ENCODE peak calls at places on chromosomes 7 and 10, in ten cellular contexts. One of them, this sample, is unnamed.
A peak's percentile ranks its signal among the peaks of the same experiment; 100 is the strongest.

GRCh38 chr7:38744746-38745145 is 113.6 kb upstream of the AMPH start:
- DNase-seq in A549: no peak
- DNase-seq in neural progenitor cell: no peak
- DNase-seq in lung: no peak
- DNase-seq in pancreas: no peak
- DNase-seq in effector memory CD4-positive, alpha-beta T cell: no peak
- DNase-seq in keratinocyte: peak; percentile 35
- DNase-seq in sigmoid colon: no peak
- DNase-seq in GM23248: peak; percentile 84
- DNase-seq in stomach: no peak
- DNase-seq in this sample: no peak

GRCh38 chr7:148214101-148214500 is 376.5 kb upstream of the C7orf33 start:
- DNase-seq in A549: no peak
- DNase-seq in neural progenitor cell: no peak
- DNase-seq in lung: no peak
- DNase-seq in pancreas: no peak
- DNase-seq in effector memory CD4-positive, alpha-beta T cell: no peak
- DNase-seq in keratinocyte: no peak
- DNase-seq in sigmoid colon: no peak
- DNase-seq in GM23248: no peak
- DNase-seq in stomach: no peak
- DNase-seq in this sample: no peak

GRCh38 chr7:34320926-34321609 is 336.9 kb upstream of the NPSR1 start:
- DNase-seq in A549: peak; percentile 78
- DNase-seq in neural progenitor cell: peak; percentile 79
- DNase-seq in lung: peak; percentile 56
- DNase-seq in pancreas: peak; percentile 33
- DNase-seq in effector memory CD4-positive, alpha-beta T cell: peak; percentile 11
- DNase-seq in keratinocyte: peak; percentile 33
- DNase-seq in sigmoid colon: no peak
- DNase-seq in GM23248: peak; percentile 80
- DNase-seq in stomach: peak; percentile 59
- DNase-seq in this sample: peak; percentile 75

GRCh38 chr10:34469446-34469845 is 345.6 kb downstream of the PARD3 start:
- DNase-seq in A549: no peak
- DNase-seq in neural progenitor cell: no peak
- DNase-seq in lung: no peak
- DNase-seq in pancreas: no peak
- DNase-seq in effector memory CD4-positive, alpha-beta T cell: no peak
- DNase-seq in keratinocyte: no peak
- DNase-seq in sigmoid colon: no peak
- DNase-seq in GM23248: no peak
- DNase-seq in stomach: no peak
- DNase-seq in this sample: no peak

GRCh38 chr10:767211-767610 is 77.7 kb upstream of the DIP2C start:
- DNase-seq in A549: no peak
- DNase-seq in neural progenitor cell: no peak
- DNase-seq in lung: no peak
- DNase-seq in pancreas: peak; percentile 72
- DNase-seq in effector memory CD4-positive, alpha-beta T cell: no peak
- DNase-seq in keratinocyte: no peak
- DNase-seq in sigmoid colon: no peak
- DNase-seq in GM23248: no peak
- DNase-seq in stomach: no peak
- DNase-seq in this sample: no peak

GRCh38 chr7:139588632-139589031 is 65.1 kb downstream of the CLEC2L start:
- DNase-seq in A549: no peak
- DNase-seq in neural progenitor cell: peak; percentile 21
- DNase-seq in lung: no peak
- DNase-seq in pancreas: no peak
- DNase-seq in effector memory CD4-positive, alpha-beta T cell: no peak
- DNase-seq in keratinocyte: no peak
- DNase-seq in sigmoid colon: peak; percentile 74
- DNase-seq in GM23248: peak; percentile 58
- DNase-seq in stomach: peak; percentile 20
- DNase-seq in this sample: peak; percentile 91

GRCh38 chr10:79938728-79939380 is 10.1 kb downstream of the SFTPD start:
- DNase-seq in A549: no peak
- DNase-seq in neural progenitor cell: no peak
- DNase-seq in lung: peak; percentile 44
- DNase-seq in pancreas: no peak
- DNase-seq in effector memory CD4-positive, alpha-beta T cell: no peak
- DNase-seq in keratinocyte: no peak
- DNase-seq in sigmoid colon: peak; percentile 76
- DNase-seq in GM23248: no peak
- DNase-seq in stomach: no peak
- DNase-seq in this sample: no peak

GRCh38 chr7:141133646-141134045 is 59.8 kb downstream of the TMEM178B start:
- DNase-seq in A549: no peak
- DNase-seq in neural progenitor cell: no peak
- DNase-seq in lung: no peak
- DNase-seq in pancreas: no peak
- DNase-seq in effector memory CD4-positive, alpha-beta T cell: no peak
- DNase-seq in keratinocyte: no peak
- DNase-seq in sigmoid colon: no peak
- DNase-seq in GM23248: no peak
- DNase-seq in stomach: no peak
- DNase-seq in this sample: no peak

GRCh38 chr7:149494738-149495368 is 2.8 kb downstream of the ZNF746 start:
- DNase-seq in A549: peak; percentile 66
- DNase-seq in neural progenitor cell: no peak
- DNase-seq in lung: no peak
- DNase-seq in pancreas: no peak
- DNase-seq in effector memory CD4-positive, alpha-beta T cell: no peak
- DNase-seq in keratinocyte: no peak
- DNase-seq in sigmoid colon: no peak
- DNase-seq in GM23248: peak; percentile 40
- DNase-seq in stomach: no peak
- DNase-seq in this sample: no peak

DNA sequence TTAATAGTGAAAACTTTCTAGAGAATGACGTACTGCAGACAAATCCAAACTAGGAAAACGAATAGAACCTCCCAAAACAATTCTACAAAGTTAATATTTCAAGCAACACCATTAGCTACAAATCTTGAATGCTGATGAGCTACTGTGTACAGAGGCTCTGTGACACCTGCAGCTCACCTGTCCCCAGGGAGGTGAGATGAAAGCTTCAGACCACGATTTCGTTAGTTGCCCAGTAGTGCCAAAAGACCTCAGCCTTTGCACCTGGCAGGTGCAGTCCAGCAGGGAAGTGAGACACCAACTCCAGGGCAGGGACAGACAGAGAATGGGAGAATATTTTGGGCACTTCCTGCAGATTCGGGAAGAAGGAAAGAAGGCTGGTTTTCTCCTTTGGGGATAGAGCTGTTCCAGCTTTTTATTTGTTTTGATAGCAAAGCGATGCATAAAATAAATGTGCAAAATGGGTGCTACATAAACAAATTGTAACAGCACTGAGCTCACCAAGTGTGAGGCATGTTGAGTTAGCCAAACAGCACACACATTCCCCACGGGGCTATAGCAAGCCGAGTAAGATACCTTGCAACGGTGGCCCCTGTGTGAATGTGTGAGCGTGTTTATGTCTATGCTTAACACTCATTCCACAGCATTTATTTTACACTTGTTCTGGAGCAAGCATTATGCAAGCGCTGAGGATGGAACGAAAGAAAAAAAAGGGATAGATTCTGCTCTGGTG is 1024.8 kb upstream of the AUTS2 start:
- DNase-seq in A549: no peak
- DNase-seq in neural progenitor cell: no peak
- DNase-seq in lung: no peak
- DNase-seq in pancreas: no peak
- DNase-seq in effector memory CD4-positive, alpha-beta T cell: no peak
- DNase-seq in keratinocyte: no peak
- DNase-seq in sigmoid colon: no peak
- DNase-seq in GM23248: no peak
- DNase-seq in stomach: no peak
- DNase-seq in this sample: no peak
- H3K27ac ChIP-seq in A549: no peak overlapping the region
- H3K27ac ChIP-seq in neural progenitor cell: no peak overlapping the region
- H3K27ac ChIP-seq in lung: no peak overlapping the region
- H3K27ac ChIP-seq in pancreas: no peak overlapping the region
- H3K27ac ChIP-seq in effector memory CD4-positive, alpha-beta T cell: no peak overlapping the region
- H3K27ac ChIP-seq in keratinocyte: no peak overlapping the region
- H3K27ac ChIP-seq in sigmoid colon: no peak overlapping the region
- H3K27ac ChIP-seq in GM23248: no peak overlapping the region
- H3K27ac ChIP-seq in stomach: no peak overlapping the region
- H3K27ac ChIP-seq in this sample: no peak overlapping the region

DNA sequence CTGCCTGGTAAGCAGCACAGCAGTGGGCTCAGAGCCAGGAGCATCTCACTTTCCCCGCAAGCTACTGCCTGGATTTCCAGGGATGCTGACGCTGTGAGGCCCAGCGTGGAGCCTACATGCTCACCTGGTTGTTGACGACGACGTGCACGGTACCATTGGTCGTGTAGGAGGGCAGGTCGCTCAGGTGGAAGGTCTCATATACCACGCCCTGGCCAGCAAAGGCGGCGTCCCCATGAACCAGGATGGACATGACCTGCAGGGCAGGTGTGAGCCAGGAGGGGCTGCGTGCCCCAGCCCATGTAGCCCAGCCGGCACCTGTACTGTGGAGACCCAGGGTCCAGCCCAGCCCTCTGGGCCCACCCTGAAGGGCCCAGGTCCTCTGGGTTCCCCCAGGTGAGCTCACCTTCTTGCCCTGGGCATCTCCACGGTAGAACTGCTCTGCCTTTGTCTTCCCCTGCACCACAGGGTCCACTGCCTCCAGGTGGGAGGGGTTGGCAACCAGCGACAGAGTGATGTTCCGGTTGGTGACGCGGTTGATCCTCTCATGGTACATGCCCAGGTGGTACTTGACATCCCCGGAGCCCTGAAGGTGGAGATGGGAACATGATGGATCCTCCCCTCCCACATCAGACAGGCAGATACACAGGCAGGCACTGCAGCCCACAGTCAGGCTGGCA is 15.4 kb downstream of the OGDHL start:
- DNase-seq in A549: no peak
- DNase-seq in neural progenitor cell: no peak
- DNase-seq in lung: no peak
- DNase-seq in pancreas: no peak
- DNase-seq in effector memory CD4-positive, alpha-beta T cell: no peak
- DNase-seq in keratinocyte: no peak
- DNase-seq in sigmoid colon: no peak
- DNase-seq in GM23248: no peak
- DNase-seq in stomach: peak; percentile 17
- DNase-seq in this sample: no peak
- H3K4me3 ChIP-seq in A549: no peak overlapping the region
- H3K4me3 ChIP-seq in neural progenitor cell: no peak overlapping the region
- H3K4me3 ChIP-seq in lung: no peak overlapping the region
- H3K4me3 ChIP-seq in pancreas: no peak overlapping the region
- H3K4me3 ChIP-seq in effector memory CD4-positive, alpha-beta T cell: no peak overlapping the region
- H3K4me3 ChIP-seq in keratinocyte: no peak overlapping the region
- H3K4me3 ChIP-seq in sigmoid colon: no peak overlapping the region
- H3K4me3 ChIP-seq in GM23248: no peak overlapping the region
- H3K4me3 ChIP-seq in stomach: no peak overlapping the region
- H3K4me3 ChIP-seq in this sample: no peak overlapping the region

GRCh38 chr7:69428089-69428488 is 170.2 kb upstream of the AUTS2 start:
- DNase-seq in A549: no peak
- DNase-seq in neural progenitor cell: no peak
- DNase-seq in lung: no peak
- DNase-seq in pancreas: no peak
- DNase-seq in effector memory CD4-positive, alpha-beta T cell: no peak
- DNase-seq in keratinocyte: no peak
- DNase-seq in sigmoid colon: no peak
- DNase-seq in GM23248: no peak
- DNase-seq in stomach: no peak
- DNase-seq in this sample: no peak
- H3K27ac ChIP-seq in A549: no peak overlapping the region
- H3K27ac ChIP-seq in neural progenitor cell: no peak overlapping the region
- H3K27ac ChIP-seq in lung: no peak overlapping the region
- H3K27ac ChIP-seq in pancreas: no peak overlapping the region
- H3K27ac ChIP-seq in effector memory CD4-positive, alpha-beta T cell: no peak overlapping the region
- H3K27ac ChIP-seq in keratinocyte: no peak overlapping the region
- H3K27ac ChIP-seq in sigmoid colon: no peak overlapping the region
- H3K27ac ChIP-seq in GM23248: no peak overlapping the region
- H3K27ac ChIP-seq in stomach: no peak overlapping the region
- H3K27ac ChIP-seq in this sample: no peak overlapping the region

GRCh38 chr7:93145324-93145723 is 2.9 kb downstream of the SAMD9L start:
- DNase-seq in A549: no peak
- DNase-seq in neural progenitor cell: no peak
- DNase-seq in lung: no peak
- DNase-seq in pancreas: no peak
- DNase-seq in effector memory CD4-positive, alpha-beta T cell: no peak
- DNase-seq in keratinocyte: no peak
- DNase-seq in sigmoid colon: no peak
- DNase-seq in GM23248: no peak
- DNase-seq in stomach: no peak
- DNase-seq in this sample: no peak

GRCh38 chr7:93146036-93146435 is 2.1 kb downstream of the SAMD9L start:
- DNase-seq in A549: no peak
- DNase-seq in neural progenitor cell: peak; percentile 20
- DNase-seq in lung: no peak
- DNase-seq in pancreas: no peak
- DNase-seq in effector memory CD4-positive, alpha-beta T cell: no peak
- DNase-seq in keratinocyte: no peak
- DNase-seq in sigmoid colon: no peak
- DNase-seq in GM23248: no peak
- DNase-seq in stomach: no peak
- DNase-seq in this sample: no peak

GRCh38 chr7:93148135-93148534 is at the start of gene SAMD9L:
- DNase-seq in A549: peak; percentile 4
- DNase-seq in neural progenitor cell: no peak
- DNase-seq in lung: no peak
- DNase-seq in pancreas: no peak
- DNase-seq in effector memory CD4-positive, alpha-beta T cell: no peak
- DNase-seq in keratinocyte: no peak
- DNase-seq in sigmoid colon: no peak
- DNase-seq in GM23248: peak; percentile 56
- DNase-seq in stomach: no peak
- DNase-seq in this sample: no peak

GRCh38 chr7:93147358-93147757 is 827 bp downstream of the SAMD9L start:
- DNase-seq in A549: peak; percentile 11
- DNase-seq in neural progenitor cell: no peak
- DNase-seq in lung: peak; percentile 42
- DNase-seq in pancreas: no peak
- DNase-seq in effector memory CD4-positive, alpha-beta T cell: peak; percentile 17
- DNase-seq in keratinocyte: no peak
- DNase-seq in sigmoid colon: peak; percentile 55
- DNase-seq in GM23248: peak; percentile 75
- DNase-seq in stomach: peak; percentile 27
- DNase-seq in this sample: peak; percentile 43

DNA sequence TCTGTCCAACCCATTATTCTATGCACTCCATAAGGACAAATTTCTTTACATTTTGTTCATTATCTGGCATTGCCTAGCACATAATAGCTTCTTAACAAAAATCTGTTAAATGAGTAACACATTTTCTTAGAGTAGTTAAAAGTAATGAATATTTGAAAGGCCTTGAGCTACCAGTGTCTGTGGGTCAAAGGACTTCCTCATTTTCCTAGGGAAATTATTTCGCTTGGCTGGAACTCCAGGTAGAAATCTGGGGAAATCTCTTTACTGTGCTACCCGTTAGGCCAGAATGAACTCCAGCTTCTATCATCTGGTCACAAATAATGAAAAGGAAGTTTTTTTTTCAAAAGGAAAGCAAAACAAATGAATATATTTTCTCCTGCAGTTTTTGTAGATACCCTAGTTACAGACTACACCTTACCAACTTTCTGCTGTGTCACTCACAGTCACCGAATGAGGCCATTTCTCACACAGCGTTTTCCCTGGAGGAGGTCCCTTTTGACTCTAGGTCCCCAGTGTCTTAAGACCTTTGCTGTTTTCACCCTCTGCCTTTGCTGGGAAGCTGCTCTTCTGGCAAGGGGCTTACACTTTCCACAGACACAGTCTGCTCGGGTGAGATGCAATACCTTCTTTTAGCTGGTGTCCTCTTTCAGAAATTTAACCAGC is 1.6 kb downstream of the SAMD9L start:
- DNase-seq in A549: no peak
- DNase-seq in neural progenitor cell: no peak
- DNase-seq in lung: no peak
- DNase-seq in pancreas: no peak
- DNase-seq in effector memory CD4-positive, alpha-beta T cell: no peak
- DNase-seq in keratinocyte: no peak
- DNase-seq in sigmoid colon: no peak
- DNase-seq in GM23248: peak; percentile 28
- DNase-seq in stomach: no peak
- DNase-seq in this sample: no peak
- H3K4me3 ChIP-seq in A549: no peak overlapping the region
- H3K4me3 ChIP-seq in neural progenitor cell: no peak overlapping the region
- H3K4me3 ChIP-seq in lung: no peak overlapping the region
- H3K4me3 ChIP-seq in pancreas: no peak overlapping the region
- H3K4me3 ChIP-seq in effector memory CD4-positive, alpha-beta T cell: peak overlapping the region; percentile 62
- H3K4me3 ChIP-seq in keratinocyte: no peak overlapping the region
- H3K4me3 ChIP-seq in sigmoid colon: peak overlapping the region; percentile 37
- H3K4me3 ChIP-seq in GM23248: peak overlapping the region; percentile 72
- H3K4me3 ChIP-seq in stomach: peak overlapping the region; percentile 44
- H3K4me3 ChIP-seq in this sample: no peak overlapping the region

This sample was measured in SJCRH30.